ENCODE peak calls at places on chromosomes 6 and 20, in four cellular contexts. R, Q, U and D are unnamed samples.

GRCh38 chr20:58886546-58886945 is 34.0 kb downstream of the GNAS start:
- DNase-seq in U (no peak), R (no peak), Q (no peak), D (no peak)

GRCh38 chr20:31835977-31836852 is 9.2 kb downstream of the FOXS1 start:
- DNase-seq in Q (peak), U (peak), R (peak), D (no peak)

GRCh38 chr6:52420668-52421358 is 671 bp downstream of the EFHC1 start:
- DNase-seq in U (peak), R (no peak), Q (peak), D (no peak)

GRCh38 chr6:44666324-44666723 is 278.8 kb downstream of the CDC5L start:
- DNase-seq in U (no peak), Q (no peak), R (no peak), D (no peak)

GRCh38 chr6:39849764-39850163 is 57.6 kb downstream of the DAAM2 start:
- DNase-seq in Q (no peak), U (peak), R (no peak), D (no peak)

GRCh38 chr6:127976796-127977195 is 75.9 kb upstream of the THEMIS start:
- DNase-seq in U (no peak), R (no peak), Q (no peak), D (no peak)

GRCh38 chr20:51534764-51535386 is 7.6 kb downstream of the NFATC2 start:
- DNase-seq in U (no peak), Q (no peak), R (no peak), D (no peak)

GRCh38 chr6:90350689-90351554 is 54.3 kb upstream of the BACH2 start:
- DNase-seq in Q (no peak), R (no peak), U (no peak), D (no peak)

GRCh38 chr20:21099653-21100589 is 6.2 kb downstream of the LINC00237 start:
- DNase-seq in U (no peak), R (no peak), Q (peak), D (peak)

GRCh38 chr20:3931664-3932063 is 42.5 kb downstream of the PANK2 start:
- DNase-seq in R (no peak), U (no peak), Q (no peak), D (no peak)

GRCh38 chr6:162825597-162825996 is 97.8 kb downstream of the PACRG start:
- DNase-seq in R (no peak), Q (no peak), U (no peak), D (no peak)

GRCh38 chr6:109478222-109478805 is 4.7 kb downstream of the ZBTB24 start:
- DNase-seq in R (no peak), Q (no peak), U (no peak), D (no peak)

GRCh38 chr6:33017694-33018353 is 8.4 kb upstream of the HLA-DOA start:
- DNase-seq in R (no peak), Q (no peak), U (no peak), D (no peak)

GRCh38 chr6:134235937-134236751 is 81.8 kb downstream of the SGK1 start:
- DNase-seq in R (no peak), U (no peak), Q (no peak), D (no peak)

GRCh38 chr6:115195239-115195638 is 852.4 kb upstream of the HS3ST5 start:
- DNase-seq in R (no peak), U (no peak), Q (no peak), D (no peak)

GRCh38 chr6:22271044-22271443 is 25.8 kb downstream of the PRL start:
- DNase-seq in R (no peak), U (no peak), Q (no peak), D (no peak)

GRCh38 chr20:24953621-24954133 is 4.6 kb downstream of the CST7 start:
- DNase-seq in R (no peak), Q (no peak), U (no peak), D (no peak)

GRCh38 chr20:56630086-56630493 is 984 bp downstream of the TFAP2C start:
- DNase-seq in Q (peak), R (peak), U (no peak), D (peak)

GRCh38 chr6:48036316-48036715 is 74.7 kb downstream of the PTCHD4 start:
- DNase-seq in Q (no peak), U (peak), R (no peak), D (no peak)

GRCh38 chr6:117317261-117317660 is 51.9 kb downstream of the VGLL2 start:
- DNase-seq in U (peak), Q (no peak), R (peak), D (no peak)

GRCh38 chr6:72715119-72715518 is 93.3 kb downstream of the KCNQ5 start:
- DNase-seq in U (no peak), R (no peak), Q (no peak), D (no peak)

GRCh38 chr6:148296746-148297145 is 45.9 kb upstream of the SASH1 start:
- DNase-seq in R (no peak), U (no peak), Q (no peak), D (no peak)

GRCh38 chr6:73521351-73522254 is 771 bp upstream of the EEF1A1 start:
- DNase-seq in Q (peak), U (peak), R (peak), D (peak)

GRCh38 chr6:160348552-160349441 is 619 bp downstream of the SLC22A3 start:
- DNase-seq in U (peak), R (peak), Q (no peak), D (peak)

GRCh38 chr6:35713426-35713825 is 23.4 kb upstream of the ARMC12 start:
- DNase-seq in U (no peak), R (no peak), Q (no peak), D (no peak)

GRCh38 chr20:3248167-3248992 is 9.4 kb upstream of the SLC4A11 start:
- DNase-seq in Q (peak), U (no peak), R (no peak), D (peak)

GRCh38 chr6:130412556-130413290 is 46.9 kb downstream of the TMEM200A start:
- DNase-seq in Q (no peak), R (no peak), U (no peak), D (no peak)

GRCh38 chr6:170024940-170025339 is 265.9 kb downstream of the DLL1 start:
- DNase-seq in R (no peak), Q (no peak), U (no peak), D (no peak)

GRCh38 chr20:52305843-52306242 is 114.3 kb upstream of the ZFP64 start:
- DNase-seq in U (no peak), R (no peak), Q (no peak), D (no peak)

GRCh38 chr6:146444195-146444594 is 99.4 kb upstream of the RAB32 start:
- DNase-seq in U (no peak), Q (peak), R (no peak), D (no peak)

GRCh38 chr6:170143401-170144150 is 147.3 kb downstream of the DLL1 start:
- DNase-seq in U (no peak), Q (no peak), R (no peak), D (no peak)

GRCh38 chr6:35214869-35215664 is 1.3 kb downstream of the SCUBE3 start:
- DNase-seq in Q (peak), R (no peak), U (no peak), D (no peak)

GRCh38 chr20:32820000-32820697 is 395 bp downstream of the MAPRE1 start:
- DNase-seq in U (peak), Q (peak), R (peak), D (peak)

GRCh38 chr20:49644980-49645565 is 68.6 kb downstream of the B4GALT5 start:
- DNase-seq in Q (no peak), R (no peak), U (no peak), D (no peak)

DNA sequence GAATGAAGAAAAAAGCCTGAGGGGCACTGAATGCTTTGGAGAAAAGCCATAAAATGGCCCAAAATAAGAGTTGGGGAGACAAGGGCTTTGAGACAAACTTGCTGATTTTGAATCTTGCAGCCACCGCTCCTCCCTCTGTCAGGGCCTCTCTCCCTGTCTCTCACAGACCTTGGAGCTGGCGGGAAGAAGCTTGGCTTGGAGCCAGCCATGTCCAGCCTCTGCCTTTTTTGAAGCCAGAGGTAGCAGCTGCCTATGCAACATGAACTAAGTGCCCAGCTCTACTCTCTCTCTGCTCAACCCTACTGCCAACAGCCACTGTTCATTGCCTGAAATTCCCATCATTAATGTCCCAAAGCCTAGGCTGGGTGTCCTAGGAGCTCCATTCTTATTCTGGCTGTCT is 63.7 kb upstream of the CTNNBL1 start:
- DNase-seq in R (no peak), U (no peak), Q (no peak), D (no peak)
- TF ChIP-seq MAX in R (no peak), U (no peak), Q (no peak), D (no peak)

GRCh38 chr6:105151644-105152043 is 28.2 kb downstream of the POPDC3 start:
- DNase-seq in U (no peak), Q (no peak), R (no peak), D (no peak)
- TF ChIP-seq NR3C1 in U (no peak), Q (no peak), R (no peak), D (no peak)

DNA sequence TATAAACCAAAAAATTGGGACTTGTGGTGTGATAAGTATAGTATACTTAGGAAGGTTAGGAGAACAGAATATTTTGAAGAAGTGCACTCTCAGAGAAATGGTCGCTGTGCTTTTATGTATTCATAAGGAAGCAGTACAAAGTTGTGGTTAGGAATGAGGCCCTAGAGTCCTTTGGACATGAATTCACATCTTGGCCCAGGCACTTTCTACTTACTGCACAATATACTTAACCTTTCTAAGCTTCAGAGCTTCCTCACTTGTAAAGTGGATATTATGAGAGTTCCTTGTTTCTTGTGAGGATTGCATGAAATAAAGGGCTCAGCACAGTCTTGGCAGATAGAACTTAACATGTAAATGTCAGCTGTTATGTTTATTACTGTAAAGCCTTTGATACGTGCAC is 21.0 kb upstream of the SERINC3 start:
- DNase-seq in Q (no peak), R (no peak), U (no peak), D (no peak)
- TF ChIP-seq MAX in Q (no peak), R (no peak), U (no peak), D (no peak)

DNA sequence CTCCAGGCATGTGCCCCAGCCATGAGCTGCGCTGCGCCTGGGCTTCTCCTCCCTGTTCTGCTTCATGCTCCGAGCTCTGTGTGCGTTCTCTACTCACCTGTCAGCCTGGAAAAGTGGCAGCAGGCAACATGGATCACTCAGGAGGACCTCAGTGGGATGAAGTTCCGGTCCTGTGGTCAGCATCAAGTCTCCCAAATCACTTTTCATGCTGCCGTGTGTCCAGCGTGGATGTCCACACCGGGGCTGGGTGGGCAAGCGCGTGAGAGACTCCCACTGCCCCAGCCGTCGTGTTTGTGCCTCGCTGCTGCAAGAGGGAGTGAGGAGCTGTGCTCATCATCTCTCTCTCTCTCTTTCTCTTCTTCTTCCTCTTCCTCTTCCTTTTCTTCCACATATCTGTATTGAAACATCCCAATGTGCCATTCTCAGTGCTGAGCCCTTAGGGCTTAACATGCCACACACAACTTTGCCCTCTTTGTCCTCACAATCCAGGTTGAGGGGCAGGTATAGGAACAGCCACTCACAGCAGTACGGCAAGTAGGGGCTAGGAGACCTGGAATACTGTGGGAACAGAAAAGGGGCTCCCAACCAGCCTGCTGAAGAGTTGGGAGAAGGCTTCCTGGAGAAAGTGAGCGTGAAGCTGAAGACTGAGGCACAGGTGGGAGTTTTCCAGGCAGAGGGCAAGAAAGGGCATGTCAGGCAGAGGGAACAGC is 3.8 kb upstream of the PDYN start:
- DNase-seq in U (no peak), Q (no peak), R (no peak), D (no peak)
- TF ChIP-seq NR3C1 in U (no peak), Q (no peak), R (no peak), D (no peak)

GRCh38 chr6:31791324-31792089 is 4.0 kb downstream of the VARS1 start:
- DNase-seq in R (peak), U (peak), Q (peak), D (peak)
- TF ChIP-seq MAX in R (no peak), U (no peak), Q (no peak), D (no peak)

GRCh38 chr6:19986691-19987438 is 149.7 kb downstream of the ID4 start:
- DNase-seq in R (no peak), U (no peak), Q (no peak), D (no peak)

GRCh38 chr6:19983374-19983773 is 146.2 kb downstream of the ID4 start:
- DNase-seq in Q (no peak), R (no peak), U (no peak), D (no peak)

GRCh38 chr6:19991176-19991575 is 154.0 kb downstream of the ID4 start:
- DNase-seq in U (no peak), Q (no peak), R (no peak), D (no peak)

DNA sequence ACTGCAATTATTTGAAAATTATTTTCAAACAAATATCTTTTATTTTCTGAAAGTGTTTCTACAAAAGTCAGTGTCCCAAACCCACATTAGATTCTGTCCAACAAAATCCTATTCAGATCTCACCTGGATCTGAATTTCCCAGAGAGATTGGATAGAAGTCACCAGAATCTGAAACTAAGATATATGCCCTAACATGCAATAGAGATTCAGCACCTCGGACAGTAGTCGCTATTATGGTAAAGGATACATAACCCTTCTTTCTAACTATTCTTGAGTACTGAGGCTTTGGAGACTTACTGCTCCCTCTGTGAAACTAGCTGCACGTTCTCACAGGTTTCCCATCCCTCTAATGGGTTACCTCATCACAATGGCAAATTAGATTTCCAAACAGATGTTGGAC is 151.4 kb downstream of the ID4 start:
- DNase-seq in Q (no peak), R (no peak), U (peak), D (no peak)
- TF ChIP-seq NR3C1 in Q (no peak), R (no peak), U (no peak), D (no peak)

DNA sequence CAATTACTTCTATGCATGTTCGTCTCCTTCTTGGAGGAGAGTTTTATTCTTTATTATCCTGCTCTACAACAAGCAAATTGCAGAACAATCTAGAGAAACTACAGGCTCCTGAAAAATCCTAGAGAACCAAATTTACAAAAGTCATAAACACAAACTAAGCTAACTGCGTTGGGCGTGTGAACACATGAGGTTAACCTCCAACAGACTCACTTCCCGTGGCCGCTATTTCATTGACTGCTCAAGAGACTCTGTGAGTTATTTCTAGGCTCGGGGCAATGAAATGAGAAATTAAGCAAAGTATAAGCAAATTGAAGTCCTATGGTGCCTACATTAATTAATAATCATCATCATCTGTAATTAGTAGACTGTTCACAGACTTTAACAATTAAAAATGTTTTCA is 100.1 kb downstream of the MBOAT1 start:
- DNase-seq in R (no peak), U (no peak), Q (no peak), D (no peak)
- TF ChIP-seq MAX in R (no peak), U (no peak), Q (no peak), D (no peak)

GRCh38 chr6:17932362-17932852 is 55.0 kb downstream of the KIF13A start:
- DNase-seq in R (no peak), Q (peak), U (peak), D (no peak)

GRCh38 chr6:17931227-17931626 is 56.2 kb downstream of the KIF13A start:
- DNase-seq in R (no peak), U (no peak), Q (no peak), D (no peak)

GRCh38 chr6:17930321-17930993 is 57.0 kb downstream of the KIF13A start:
- DNase-seq in R (no peak), U (peak), Q (peak), D (no peak)

GRCh38 chr6:17927705-17928104 is 59.7 kb downstream of the KIF13A start:
- DNase-seq in Q (no peak), U (no peak), R (no peak), D (no peak)

GRCh38 chr6:17928514-17929430 is 58.7 kb downstream of the KIF13A start:
- DNase-seq in R (no peak), U (peak), Q (no peak), D (no peak)
- TF ChIP-seq NR3C1 in R (no peak), U (no peak), Q (no peak), D (no peak)

DNA sequence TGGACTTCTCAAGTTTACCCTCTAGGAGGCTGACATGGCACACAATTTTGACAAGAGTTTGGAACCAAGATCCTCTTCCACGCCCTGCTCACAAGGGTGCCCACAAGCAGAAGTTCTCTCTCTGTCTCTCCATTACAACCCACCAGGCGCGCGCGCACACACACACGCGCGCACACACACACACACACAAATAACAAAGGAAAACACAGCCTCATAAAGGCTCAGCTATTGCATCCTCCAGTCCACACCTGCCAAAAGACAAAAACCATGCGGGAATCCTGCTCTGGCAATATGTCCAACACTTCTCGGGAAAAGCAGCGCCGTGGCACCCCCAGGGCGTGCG is 870 bp downstream of the PAK5 start:
- DNase-seq in Q (no peak), U (no peak), R (no peak), D (no peak)
- TF ChIP-seq MAX in Q (no peak), U (no peak), R (no peak), D (no peak)

DNA sequence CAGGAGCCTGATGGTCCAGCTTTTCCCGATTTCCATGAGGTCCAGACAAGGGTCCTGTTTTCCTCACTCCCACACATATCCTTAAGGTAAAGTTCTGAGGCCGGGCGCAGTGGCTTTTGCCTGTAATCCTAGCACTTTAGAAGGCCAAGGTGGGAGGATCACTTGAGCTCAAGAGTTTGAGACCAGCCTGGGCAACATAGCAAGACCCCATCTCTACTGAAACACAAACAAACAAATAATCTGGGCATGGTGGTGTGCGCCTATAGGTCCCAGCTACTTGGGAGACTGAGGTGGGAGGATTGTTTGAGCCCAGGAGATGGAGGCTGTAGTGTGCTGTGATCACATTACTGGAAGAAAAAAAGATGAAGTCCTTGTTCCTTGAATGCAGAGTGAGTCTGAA is 53.2 kb upstream of the IYD start:
- DNase-seq in Q (no peak), U (no peak), R (no peak), D (no peak)
- TF ChIP-seq NR3C1 in Q (no peak), U (no peak), R (no peak), D (no peak)